ENCODE peak calls at places on chromosomes 11 and 22, in ten cellular contexts. R, S, T, K, N, A, W, D, P and Y are unnamed samples.
A peak's percentile ranks its signal among the peaks of the same experiment; 100 is the strongest.

GRCh38 chr22:27730649-27731433 is 70.7 kb downstream of the MN1 start:
- DNase-seq in S (no peak), T (no peak), N (no peak), D (no peak), W (no peak), A (no peak), R (no peak), K (no peak), P (no peak), Y (no peak)

GRCh38 chr11:88297320-88298263 is 39.9 kb downstream of the CTSC start:
- DNase-seq in K (no peak), T (no peak), A (peak; percentile 74), N (no peak), W (no peak), P (no peak), S (no peak), R (no peak), D (no peak), Y (no peak)

GRCh38 chr11:124776865-124777645 is 15.0 kb upstream of the ESAM start:
- DNase-seq in K (no peak), A (no peak), W (no peak), R (no peak), N (no peak), D (no peak), S (no peak), P (no peak), T (no peak), Y (no peak)

GRCh38 chr22:24494535-24495364 is at the start of gene UPB1:
- DNase-seq in K (no peak), P (no peak), N (no peak), S (no peak), W (no peak), A (no peak), T (no peak), R (no peak), D (no peak), Y (no peak)

GRCh38 chr11:65425105-65425970 is 2.7 kb downstream of the NEAT1 start:
- DNase-seq in N (peak; percentile 75), R (no peak), W (no peak), T (no peak), S (no peak), A (peak; percentile 76), D (peak; percentile 37), K (no peak), P (no peak), Y (peak; percentile 87)

GRCh38 chr11:45321031-45321595 is 35.0 kb upstream of the SYT13 start:
- DNase-seq in K (no peak), D (no peak), W (no peak), P (no peak), N (no peak), A (no peak), T (no peak), R (no peak), S (no peak), Y (no peak)

GRCh38 chr11:134781335-134781970 is 369.4 kb upstream of the B3GAT1 start:
- DNase-seq in W (no peak), A (no peak), P (no peak), N (no peak), S (no peak), D (no peak), T (no peak), R (no peak), K (no peak), Y (no peak)

GRCh38 chr11:123020968-123021367 is 39.3 kb upstream of the BSX start:
- DNase-seq in W (peak; percentile 4), D (no peak), T (no peak), S (peak; percentile 77), P (peak; percentile 32), K (no peak), N (peak; percentile 16), R (no peak), A (peak; percentile 19), Y (peak; percentile 51)

GRCh38 chr11:75164318-75164827 is 13.5 kb downstream of the SLCO2B1 start:
- DNase-seq in R (peak; percentile 75), P (no peak), N (no peak), W (no peak), S (no peak), A (no peak), K (no peak), T (no peak), D (no peak), Y (no peak)

GRCh38 chr22:29938285-29938693 is 55.3 kb downstream of the MTMR3 start:
- DNase-seq in A (peak; percentile 21), W (no peak), P (no peak), D (no peak), S (no peak), T (no peak), N (no peak), R (no peak), K (no peak), Y (no peak)

GRCh38 chr22:48098243-48098935 is 1335.9 kb downstream of the TBC1D22A start:
- DNase-seq in A (no peak), R (no peak), P (no peak), T (no peak), K (no peak), W (no peak), D (no peak), S (no peak), N (peak; percentile 13), Y (no peak)

GRCh38 chr11:17558025-17558780 is 11.1 kb downstream of the OTOG start:
- DNase-seq in K (no peak), A (no peak), N (no peak), T (no peak), S (no peak), D (no peak), W (no peak), R (no peak), P (no peak), Y (no peak)

GRCh38 chr11:70763606-70764005 is 365.3 kb downstream of the CTTN start:
- DNase-seq in A (no peak), S (no peak), R (no peak), K (no peak), N (no peak), D (no peak), P (no peak), T (no peak), W (no peak), Y (peak; percentile 2)

GRCh38 chr11:46388619-46389449 is 2.7 kb downstream of the CHRM4 start:
- DNase-seq in P (no peak), S (no peak), W (no peak), A (no peak), T (no peak), N (no peak), K (no peak), R (no peak), D (no peak), Y (no peak)

GRCh38 chr22:17775781-17776470 is 1.7 kb upstream of the BID start:
- DNase-seq in A (no peak), S (no peak), R (peak; percentile 36), T (no peak), P (no peak), N (no peak), K (no peak), D (no peak), W (no peak), Y (no peak)

DNA sequence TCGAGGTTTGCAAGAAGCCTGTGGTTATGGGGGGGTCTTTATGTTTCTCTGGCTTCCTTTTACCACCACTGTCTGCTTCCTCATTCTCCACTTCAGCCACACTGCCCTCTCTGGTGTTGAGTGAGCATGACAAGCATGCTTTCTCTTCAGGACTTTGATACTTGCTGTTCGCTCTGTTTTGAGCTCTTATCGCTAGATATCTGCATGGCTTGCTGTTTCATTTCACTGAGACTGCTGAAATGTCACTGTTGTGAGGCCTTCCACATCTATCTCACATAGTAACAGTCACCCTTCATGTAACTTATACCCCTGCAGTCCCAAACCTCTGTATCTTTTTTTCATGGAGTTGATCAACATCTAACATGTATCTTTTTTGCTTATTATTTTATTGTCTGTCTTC is 59.8 kb downstream of the TMEM135 start:
- DNase-seq in T (no peak), K (no peak), A (peak; percentile 4), S (peak; percentile 50), W (peak; percentile 19), P (peak; percentile 55), D (no peak), R (no peak), N (peak; percentile 73), Y (peak; percentile 13)
- TF ChIP-seq CTCF in T (peak; percentile 55), K (peak; percentile 49), A (peak; percentile 66), S (peak; percentile 59), W (peak; percentile 69), P (peak; percentile 71), D (no peak), R (peak; percentile 44), N (peak; percentile 64), Y (peak; percentile 59)

GRCh38 chr11:15687342-15687741 is 572.6 kb downstream of the INSC start:
- DNase-seq in S (no peak), N (no peak), K (no peak), A (no peak), P (no peak), D (no peak), R (no peak), T (no peak), W (no peak), Y (no peak)
- TF ChIP-seq CTCF in S (no peak), N (no peak), K (no peak), A (no peak), P (no peak), D (no peak), R (no peak), T (no peak), W (no peak), Y (no peak)

GRCh38 chr11:119155733-119156492 is 7.1 kb downstream of the ABCG4 start:
- DNase-seq in N (peak; percentile 33), R (no peak), A (no peak), S (peak; percentile 55), P (peak; percentile 26), T (no peak), W (no peak), D (no peak), K (no peak), Y (no peak)
- TF ChIP-seq CTCF in N (no peak), R (no peak), A (no peak), S (no peak), P (no peak), T (peak; percentile 13), W (peak; percentile 26), D (no peak), K (no peak), Y (peak; percentile 13)

GRCh38 chr22:21677606-21678443 is 12.0 kb downstream of the PPIL2 start:
- DNase-seq in T (no peak), K (no peak), A (no peak), S (no peak), R (no peak), W (no peak), N (no peak), D (no peak), P (no peak), Y (no peak)

GRCh38 chr22:21674611-21675010 is 8.8 kb downstream of the PPIL2 start:
- DNase-seq in S (no peak), T (no peak), R (no peak), K (no peak), A (no peak), N (no peak), P (no peak), W (no peak), D (no peak), Y (no peak)

GRCh38 chr22:21669026-21669425 is 3.2 kb downstream of the PPIL2 start:
- DNase-seq in A (no peak), K (no peak), P (no peak), N (no peak), W (no peak), S (no peak), T (no peak), R (no peak), D (no peak), Y (no peak)

GRCh38 chr22:21672107-21672629 is 6.4 kb downstream of the PPIL2 start:
- DNase-seq in D (no peak), T (no peak), W (no peak), S (no peak), P (no peak), N (no peak), K (no peak), A (no peak), R (no peak), Y (no peak)

GRCh38 chr22:21673534-21674321 is 7.9 kb downstream of the PPIL2 start:
- DNase-seq in P (no peak), W (no peak), K (no peak), N (no peak), A (no peak), S (no peak), T (no peak), D (no peak), R (no peak), Y (no peak)
- TF ChIP-seq CTCF in P (no peak), W (no peak), K (no peak), N (no peak), A (no peak), S (no peak), T (no peak), D (no peak), R (no peak), Y (no peak)